ENCODE peak calls at places on chromosomes 2 and 18, in five cellular contexts. L is OCI-LY7, P is PC-3, J is astrocyte, O is A549. T is an unnamed sample.

GRCh38 chr18:28559511-28559910 is 382.6 kb upstream of the CDH2 start:
- DNase-seq in O (no peak), J (no peak), P (no peak), L (no peak), T (no peak)

GRCh38 chr2:6800553-6800952 is 65.2 kb downstream of the CMPK2 start:
- DNase-seq in O (no peak), J (no peak), L (no peak), P (no peak), T (no peak)

GRCh38 chr2:110157153-110157793 is 41.7 kb upstream of the MALL start:
- DNase-seq in J (peak), O (peak), P (peak), L (peak), T (peak)

GRCh38 chr2:85409719-85410583 is at the start of gene CAPG:
- DNase-seq in J (no peak), P (peak), L (peak), O (no peak), T (peak)

GRCh38 chr2:159462201-159462785 is 154.1 kb downstream of the BAZ2B start:
- DNase-seq in J (no peak), O (no peak), L (no peak), P (no peak), T (no peak)

GRCh38 chr2:9656270-9656766 is 25.5 kb upstream of the YWHAQ start:
- DNase-seq in P (peak), L (no peak), O (peak), J (peak), T (peak)

GRCh38 chr2:218644721-218645120 is 14.7 kb downstream of the ZNF142 start:
- DNase-seq in O (no peak), J (no peak), P (no peak), L (no peak), T (no peak)

GRCh38 chr2:31729442-31730092 is 148.8 kb upstream of the SRD5A2 start:
- DNase-seq in L (peak), O (peak), J (no peak), P (peak), T (peak)

DNA sequence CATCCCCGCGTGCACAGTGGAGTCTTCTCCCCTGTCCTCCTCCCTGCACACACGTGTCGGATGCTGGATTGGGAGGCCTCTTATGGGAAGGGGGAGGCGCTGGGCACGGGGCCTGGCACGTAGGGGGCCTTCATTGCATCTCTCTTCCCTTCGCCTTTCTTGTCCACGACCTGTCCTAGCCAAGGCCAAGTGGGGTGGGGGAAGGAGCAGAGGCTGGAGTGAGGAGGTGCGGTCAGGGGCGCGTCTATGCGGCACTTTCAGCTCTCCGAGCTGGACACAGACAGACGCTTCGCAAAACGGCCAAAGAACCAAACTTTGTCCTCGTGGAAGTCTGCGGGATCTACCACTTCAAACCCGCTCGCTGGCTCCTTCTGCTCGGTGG is 13.4 kb downstream of the ALPG start:
- DNase-seq in O (no peak), L (no peak), J (no peak), P (no peak), T (no peak)
- H3K4me2 ChIP-seq in O (peak), L (no peak), J (no peak), P (peak), T (peak)

GRCh38 chr2:102278720-102279390 is 32.5 kb upstream of the IL1RL1 start:
- DNase-seq in O (no peak), L (no peak), J (peak), P (no peak), T (no peak)
- H3K27ac ChIP-seq in O (no peak), L (no peak), J (no peak), P (no peak), T (no peak)

DNA sequence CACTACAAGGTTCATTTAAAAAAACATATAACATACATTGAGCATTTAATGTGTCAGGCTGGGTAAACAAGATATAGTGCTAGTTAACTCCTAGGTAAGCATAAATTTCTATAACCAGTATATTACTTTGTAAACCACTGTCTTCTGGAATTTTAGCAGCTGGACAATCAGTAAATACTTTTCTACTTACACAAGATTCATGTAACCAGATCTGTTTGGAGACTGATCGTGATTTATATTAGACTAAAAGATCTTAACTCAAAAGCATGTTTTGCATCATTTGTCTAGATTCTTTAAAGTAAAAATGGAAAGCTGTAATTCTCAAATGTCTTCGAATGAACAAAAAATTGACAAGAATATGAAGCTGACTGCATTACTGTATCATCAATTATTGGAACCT is 941 bp upstream of the SGO2 start:
- DNase-seq in J (no peak), O (no peak), P (peak), L (no peak), T (no peak)
- H3K4me3 ChIP-seq in J (no peak), O (peak), P (peak), L (peak), T (peak)

GRCh38 chr18:68499141-68499540 is 215.8 kb downstream of the TMX3 start:
- DNase-seq in J (no peak), P (no peak), L (no peak), O (no peak), T (no peak)

GRCh38 chr18:68507781-68508180 is 207.1 kb downstream of the TMX3 start:
- DNase-seq in P (no peak), L (no peak), O (no peak), J (peak), T (no peak)

GRCh38 chr18:68509902-68510301 is 205.0 kb downstream of the TMX3 start:
- DNase-seq in O (no peak), L (no peak), J (no peak), P (no peak), T (no peak)

GRCh38 chr18:68500551-68500950 is 214.4 kb downstream of the TMX3 start:
- DNase-seq in P (no peak), L (no peak), O (no peak), J (peak), T (no peak)

DNA sequence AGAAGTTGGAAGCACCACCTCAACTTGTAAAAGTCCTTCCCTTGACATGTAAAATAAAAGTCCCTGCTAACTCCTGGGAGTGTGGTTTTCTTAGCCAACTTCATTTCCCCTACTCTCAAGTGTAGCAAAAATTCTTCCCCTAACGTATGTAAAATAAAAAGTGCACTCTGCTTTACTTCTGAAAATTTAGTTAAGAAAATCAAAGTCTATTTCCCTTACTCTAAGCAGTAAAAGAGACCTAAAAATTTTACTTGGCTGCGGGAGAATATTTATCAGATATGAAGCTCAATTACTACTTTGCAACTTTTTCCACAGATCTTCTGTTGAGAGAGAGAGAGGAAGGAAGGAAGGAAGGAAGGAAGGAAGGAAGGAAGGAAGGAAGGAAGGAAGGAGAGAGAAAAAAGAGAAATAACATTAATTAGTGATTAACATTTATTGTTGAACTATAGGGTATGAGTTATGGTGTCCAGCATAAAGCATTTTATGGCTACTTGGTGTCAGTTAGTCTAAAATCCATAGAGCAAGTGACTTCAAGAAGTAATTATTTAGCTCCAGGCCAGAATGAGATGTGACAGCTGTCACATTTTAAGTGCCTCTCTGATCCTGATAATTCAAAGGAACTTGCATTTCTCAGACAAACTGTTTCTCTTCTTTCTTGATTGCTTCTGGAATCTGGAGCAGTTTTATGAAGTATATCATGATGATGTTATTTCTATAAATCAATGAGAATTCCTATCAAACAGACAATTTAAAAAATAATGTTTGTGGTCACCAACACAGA is 210.3 kb downstream of the TMX3 start:
- DNase-seq in P (no peak), L (no peak), J (no peak), O (no peak), T (no peak)
- H3K4me2 ChIP-seq in P (no peak), L (no peak), J (no peak), O (no peak), T (no peak)

GRCh38 chr2:39512941-39513340 is 75.9 kb upstream of the MAP4K3 start:
- DNase-seq in O (no peak), J (no peak), L (no peak), P (no peak), T (no peak)

GRCh38 chr2:39514825-39515224 is 77.7 kb upstream of the MAP4K3 start:
- DNase-seq in L (no peak), O (no peak), J (no peak), P (no peak), T (no peak)

GRCh38 chr2:39512434-39512935 is 75.4 kb upstream of the MAP4K3 start:
- DNase-seq in J (no peak), L (no peak), O (no peak), P (no peak), T (no peak)

GRCh38 chr2:39515273-39515896 is 78.3 kb upstream of the MAP4K3 start:
- DNase-seq in L (no peak), O (no peak), J (no peak), P (no peak), T (no peak)

DNA sequence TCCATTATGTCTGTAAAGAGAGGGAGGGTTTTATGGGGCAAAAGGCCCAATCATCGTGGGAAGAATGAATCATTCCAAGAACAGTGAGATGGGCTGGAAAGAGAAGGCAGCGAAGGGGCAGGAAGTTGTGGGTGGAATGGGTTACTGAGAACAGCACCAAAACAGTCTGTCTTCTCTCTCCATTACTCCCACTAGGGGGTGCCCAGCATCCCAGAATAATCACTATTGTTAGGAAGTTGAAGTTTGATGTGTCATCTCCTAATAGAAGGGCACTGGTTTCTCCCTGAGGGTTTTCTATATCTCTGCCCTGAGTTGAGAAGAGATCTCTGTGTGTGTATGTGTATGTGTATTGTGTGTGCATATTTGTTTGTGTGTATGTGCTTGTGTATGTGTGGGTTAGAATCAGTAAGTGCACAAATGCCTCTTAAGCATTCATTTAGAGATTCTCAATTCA is 76.6 kb upstream of the MAP4K3 start:
- DNase-seq in L (peak), P (peak), O (peak), J (peak), T (peak)
- H3K27ac ChIP-seq in L (no peak), P (peak), O (peak), J (peak), T (no peak)

DNA sequence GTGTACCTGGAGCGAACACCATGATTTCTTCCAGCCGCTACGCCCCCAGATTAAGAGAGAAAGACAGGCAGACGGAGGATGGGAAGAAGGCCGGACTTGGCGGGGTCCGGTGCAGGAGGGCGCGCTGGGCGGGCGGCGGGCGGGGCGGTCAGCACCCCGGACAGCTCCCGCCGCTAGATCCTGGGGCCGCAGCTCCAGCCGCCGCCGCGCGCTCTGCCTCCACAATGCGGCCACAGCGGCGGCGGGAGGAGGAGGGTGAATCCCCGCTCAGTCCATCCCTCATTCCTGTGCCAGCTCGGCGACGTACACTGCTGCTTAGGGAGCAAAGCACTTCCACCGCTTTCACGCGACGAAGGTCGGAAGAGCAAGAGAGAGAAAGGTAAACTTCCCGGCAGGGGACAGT is at the start of gene AKAIN1:
- DNase-seq in P (no peak), O (peak), L (no peak), J (peak), T (no peak)
- H3K4me3 ChIP-seq in P (no peak), O (no peak), L (no peak), J (no peak), T (no peak)

GRCh38 chr2:69059731-69060290 is 46.8 kb downstream of the ANTXR1 start:
- DNase-seq in P (no peak), L (no peak), J (peak), O (no peak), T (no peak)

GRCh38 chr2:69056071-69056470 is 43.1 kb downstream of the ANTXR1 start:
- DNase-seq in O (no peak), J (no peak), P (no peak), L (no peak), T (no peak)

GRCh38 chr2:69054431-69054830 is 41.5 kb downstream of the ANTXR1 start:
- DNase-seq in L (no peak), J (peak), P (no peak), O (no peak), T (no peak)

GRCh38 chr2:69060938-69061501 is 48.0 kb downstream of the ANTXR1 start:
- DNase-seq in P (no peak), O (no peak), J (no peak), L (no peak), T (no peak)

GRCh38 chr2:69057660-69058059 is 44.7 kb downstream of the ANTXR1 start:
- DNase-seq in J (peak), L (no peak), O (no peak), P (no peak), T (no peak)
- H3K4me2 ChIP-seq in J (no peak), L (no peak), O (no peak), P (no peak), T (no peak)

GRCh38 chr2:156512451-156512850 is 76.3 kb downstream of the GPD2 start:
- DNase-seq in L (no peak), J (peak), P (no peak), O (no peak), T (no peak)

GRCh38 chr2:156522824-156523440 is 86.8 kb downstream of the GPD2 start:
- DNase-seq in L (no peak), O (no peak), J (no peak), P (no peak), T (no peak)

GRCh38 chr2:156517419-156517818 is 81.2 kb downstream of the GPD2 start:
- DNase-seq in P (no peak), J (no peak), O (no peak), L (no peak), T (no peak)

GRCh38 chr2:156513219-156513618 is 77.0 kb downstream of the GPD2 start:
- DNase-seq in P (no peak), L (no peak), J (no peak), O (no peak), T (no peak)

GRCh38 chr2:156518160-156518559 is 82.0 kb downstream of the GPD2 start:
- DNase-seq in P (no peak), J (no peak), L (no peak), O (no peak), T (no peak)
- H3K27ac ChIP-seq in P (no peak), J (no peak), L (no peak), O (no peak), T (no peak)

GRCh38 chr2:75647771-75648170 is 1.2 kb downstream of the MRPL19 start:
- DNase-seq in J (no peak), O (no peak), L (no peak), P (peak), T (no peak)
- H3K4me3 ChIP-seq in J (peak), O (peak), L (peak), P (peak), T (peak)

GRCh38 chr2:88199912-88200682 is 30.0 kb downstream of the THNSL2 start:
- DNase-seq in J (no peak), O (no peak), P (no peak), L (no peak), T (no peak)
- H3K4me2 ChIP-seq in J (peak), O (peak), P (peak), L (no peak), T (no peak)

T was measured in PC-9.